ENCODE peak calls at places on chromosome 4, in seven cellular contexts. M is IMR-90, K is mesendoderm, F is neuronal stem cell, E is H9, B is trophoblast cell, S is H1. C is an unnamed sample.
A peak's percentile ranks its signal among the peaks of the same experiment; 100 is the strongest.

GRCh38 chr4:42568610-42569207 is 88.2 kb downstream of the ATP8A1 start:
- DNase-seq in M (peak; percentile 65), B (peak; percentile 81), S (peak; percentile 54), K (peak; percentile 78), E (peak; percentile 55), F (peak; percentile 59), C (peak; percentile 62)

GRCh38 chr4:40305329-40306193 is 29.6 kb upstream of the CHRNA9 start:
- DNase-seq in M (no peak), F (no peak), S (no peak), E (no peak), K (no peak), B (no peak), C (no peak)

GRCh38 chr4:88604978-88605678 is 12.8 kb downstream of the HERC3 start:
- DNase-seq in S (no peak), B (no peak), K (no peak), M (no peak), E (no peak), F (no peak), C (no peak)

GRCh38 chr4:41418444-41418843 is 119.5 kb upstream of the LIMCH1 start:
- DNase-seq in K (peak; percentile 68), F (no peak), S (no peak), B (peak; percentile 92), E (no peak), M (peak; percentile 16), C (peak; percentile 88)

GRCh38 chr4:153372967-153373562 is 28.6 kb downstream of the MND1 start:
- DNase-seq in M (no peak), E (no peak), B (no peak), K (no peak), F (no peak), S (no peak), C (no peak)

GRCh38 chr4:19478791-19479190 is 772.9 kb upstream of the SLIT2 start:
- DNase-seq in B (no peak), E (no peak), F (no peak), K (no peak), S (no peak), M (peak; percentile 81), C (peak; percentile 13)

GRCh38 chr4:152482211-152482610 is 53.7 kb downstream of the FBXW7 start:
- DNase-seq in S (no peak), E (no peak), M (no peak), B (no peak), F (no peak), K (no peak), C (no peak)

GRCh38 chr4:164716901-164717300 is 37.0 kb upstream of the SMIM31 start:
- DNase-seq in E (peak; percentile 39), B (peak; percentile 16), F (no peak), S (no peak), M (no peak), K (peak; percentile 48), C (no peak)

GRCh38 chr4:8468746-8469535 is 28.4 kb downstream of the TRMT44 start:
- DNase-seq in M (peak; percentile 57), K (peak; percentile 79), F (peak; percentile 52), E (peak; percentile 84), S (peak; percentile 92), B (peak; percentile 88), C (peak; percentile 49)

GRCh38 chr4:17650404-17650803 is 36.0 kb downstream of the MED28 start:
- DNase-seq in B (no peak), K (no peak), F (no peak), S (no peak), M (no peak), E (no peak), C (no peak)

GRCh38 chr4:151537726-151538125 is 128.8 kb downstream of the FHIP1A start:
- DNase-seq in B (no peak), F (no peak), K (no peak), S (no peak), M (no peak), E (no peak), C (peak; percentile 10)

GRCh38 chr4:143188325-143189088 is 3.8 kb downstream of the USP38 start:
- DNase-seq in E (no peak), K (no peak), B (no peak), F (no peak), M (no peak), S (no peak), C (no peak)

GRCh38 chr4:113455081-113455480 is 306.5 kb downstream of the CAMK2D start:
- DNase-seq in M (no peak), B (no peak), E (no peak), S (no peak), K (no peak), F (no peak), C (no peak)

GRCh38 chr4:26404597-26405323 is 83.9 kb downstream of the RBPJ start:
- DNase-seq in E (no peak), M (no peak), S (no peak), B (no peak), F (no peak), K (peak; percentile 48), C (no peak)

GRCh38 chr4:26406346-26406975 is 83.8 kb downstream of the CCKAR start:
- DNase-seq in K (peak; percentile 7), F (no peak), B (no peak), M (peak; percentile 36), S (no peak), E (peak; percentile 67), C (no peak)

GRCh38 chr4:26410385-26411293 is 79.6 kb downstream of the CCKAR start:
- DNase-seq in S (no peak), E (no peak), M (peak; percentile 63), F (peak; percentile 21), B (peak; percentile 77), K (peak; percentile 62), C (peak; percentile 72)

GRCh38 chr4:26402458-26402857 is 81.6 kb downstream of the RBPJ start:
- DNase-seq in K (no peak), S (no peak), M (no peak), E (no peak), F (no peak), B (no peak), C (no peak)

GRCh38 chr4:26407466-26407865 is 82.8 kb downstream of the CCKAR start:
- DNase-seq in K (no peak), F (no peak), B (peak; percentile 48), M (peak; percentile 13), S (no peak), E (no peak), C (no peak)
- H2BK120ac ChIP-seq in K (no peak overlapping the region), F (no peak overlapping the region), B (no peak overlapping the region), M (no peak overlapping the region), S (no peak overlapping the region), E (no peak overlapping the region), C (no peak overlapping the region)

DNA sequence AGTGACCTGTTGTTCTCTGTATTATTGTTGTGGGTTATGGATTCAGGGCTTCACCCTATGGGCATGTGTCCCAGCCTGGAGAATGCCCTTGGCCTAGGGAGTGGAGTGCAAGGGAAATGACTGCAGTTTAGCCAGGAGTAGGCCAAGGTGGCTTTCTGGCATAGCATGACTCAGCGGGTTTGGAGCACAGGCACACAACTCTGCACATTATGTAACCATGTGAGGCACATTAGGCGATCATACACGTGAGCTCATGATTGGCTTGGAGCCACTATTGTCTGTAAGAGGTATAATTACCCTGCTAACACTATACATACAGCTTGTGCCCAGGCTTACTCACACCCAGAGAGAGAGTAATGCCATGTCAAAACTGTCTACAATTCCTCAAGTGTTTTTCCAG is 35.1 kb upstream of the TACR3 start:
- DNase-seq in F (no peak), M (no peak), E (no peak), S (no peak), B (no peak), K (peak; percentile 11), C (no peak)
- H2AK5ac ChIP-seq in F (no peak overlapping the region), M (no peak overlapping the region), E (no peak overlapping the region), S (no peak overlapping the region), B (no peak overlapping the region), K (no peak overlapping the region), C (no peak overlapping the region)

DNA sequence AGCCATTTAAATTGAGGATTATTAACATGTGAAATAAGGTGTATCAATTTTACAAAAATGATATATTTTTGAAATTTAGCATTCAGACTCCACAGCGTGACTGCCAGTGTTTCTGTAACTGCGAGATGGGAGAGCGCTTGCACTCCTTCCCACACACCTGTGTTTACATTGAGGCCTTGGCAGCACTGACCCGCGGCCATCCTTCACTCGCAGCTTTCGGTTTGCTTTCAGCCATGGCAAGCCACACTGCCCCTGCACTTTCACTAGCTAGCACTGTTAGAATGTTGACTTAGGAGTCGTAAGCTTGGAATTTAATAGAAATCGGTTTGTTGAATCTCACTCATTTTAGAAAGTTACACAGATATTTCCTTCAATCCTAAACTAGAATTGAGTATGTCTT is 136.2 kb downstream of the CFAP299 start:
- DNase-seq in F (no peak), M (peak; percentile 67), E (peak; percentile 66), K (peak; percentile 42), S (no peak), B (no peak), C (peak; percentile 15)
- H3K4ac ChIP-seq in F (no peak overlapping the region), M (no peak overlapping the region), E (no peak overlapping the region), K (no peak overlapping the region), S (no peak overlapping the region), B (no peak overlapping the region), C (no peak overlapping the region)

DNA sequence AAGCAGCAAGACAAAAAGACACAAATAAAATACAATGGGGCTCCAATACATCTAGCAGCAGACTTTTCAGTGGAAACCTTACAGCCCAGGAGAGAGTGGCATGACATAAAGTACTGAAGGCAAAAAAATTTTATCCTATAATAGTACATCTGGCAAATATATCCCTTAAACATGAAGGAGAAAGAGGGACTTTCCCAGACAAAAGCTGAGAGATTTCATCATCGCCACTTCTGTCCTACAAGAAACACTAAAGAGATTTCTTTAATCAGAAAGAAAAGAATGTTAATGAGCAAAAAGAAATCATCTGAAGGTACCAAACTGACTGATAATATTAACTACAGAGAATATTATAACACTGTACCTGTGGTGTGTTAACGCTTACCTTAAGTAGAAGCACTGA is 86.4 kb downstream of the ANKRD17 start:
- DNase-seq in B (no peak), E (no peak), K (no peak), S (no peak), M (peak; percentile 59), F (no peak), C (peak; percentile 33)
- H2BK120ac ChIP-seq in B (no peak overlapping the region), E (no peak overlapping the region), K (no peak overlapping the region), S (no peak overlapping the region), M (no peak overlapping the region), F (no peak overlapping the region), C (no peak overlapping the region)

GRCh38 chr4:109473824-109474223 is 40.2 kb downstream of the SEC24B start:
- DNase-seq in E (no peak), B (no peak), K (no peak), S (no peak), M (no peak), F (no peak), C (no peak)

GRCh38 chr4:109469915-109470314 is 36.3 kb downstream of the SEC24B start:
- DNase-seq in M (no peak), S (no peak), E (no peak), B (no peak), K (no peak), F (no peak), C (no peak)

DNA sequence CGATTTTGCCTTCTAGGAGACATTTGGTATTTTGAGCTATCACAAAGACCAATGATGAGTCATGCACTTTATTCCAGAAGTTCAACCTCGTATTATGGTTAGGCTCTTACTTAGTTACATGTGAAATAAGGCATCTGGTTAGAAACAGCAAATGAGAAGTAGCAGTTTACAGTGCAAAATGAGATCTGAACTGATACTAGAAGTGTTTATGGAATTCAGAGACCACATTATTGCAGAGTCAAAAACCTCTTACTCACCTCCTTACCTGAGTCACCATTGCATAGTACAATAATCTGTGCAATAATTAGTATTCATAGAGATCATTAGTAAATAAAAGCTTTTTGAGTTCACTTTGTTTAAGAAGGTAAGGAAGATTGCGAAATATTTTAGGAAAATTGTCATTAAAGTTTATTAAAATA is 38.7 kb downstream of the SEC24B start:
- DNase-seq in B (peak; percentile 84), E (no peak), S (no peak), F (no peak), M (peak; percentile 84), K (no peak), C (peak; percentile 81)
- H2AK5ac ChIP-seq in B (no peak overlapping the region), E (no peak overlapping the region), S (no peak overlapping the region), F (no peak overlapping the region), M (no peak overlapping the region), K (no peak overlapping the region), C (no peak overlapping the region)

C was measured in mesenchymal stem cell.